ENCODE peak calls at places on chromosomes 1 and 21, in seven cellular contexts. I is mesendoderm, W is H9, B is neuronal stem cell, T is mesenchymal stem cell, O is H1, D is trophoblast cell. N is an unnamed sample.

GRCh38 chr1:93596329-93597089 is 85.1 kb downstream of the BCAR3 start:
- DNase-seq in O (no peak), I (no peak), D (no peak), T (no peak), W (no peak), B (no peak), N (no peak)

GRCh38 chr1:188937965-188938551 is 1539.6 kb downstream of the BRINP3 start:
- DNase-seq in O (no peak), I (peak; percentile 13), W (no peak), T (peak; percentile 18), B (no peak), D (no peak), N (peak; percentile 38)

GRCh38 chr1:185491604-185492003 is 174.6 kb upstream of the IVNS1ABP start:
- DNase-seq in D (no peak), I (no peak), T (no peak), B (no peak), W (no peak), O (no peak), N (no peak)

GRCh38 chr1:27864264-27864895 is 8.0 kb upstream of the THEMIS2 start:
- DNase-seq in D (peak; percentile 26), T (peak; percentile 22), O (no peak), B (no peak), W (no peak), I (no peak), N (no peak)

GRCh38 chr1:94247146-94248094 is 10.0 kb upstream of the ARHGAP29 start:
- DNase-seq in T (peak; percentile 53), B (peak; percentile 82), O (no peak), D (peak; percentile 86), I (peak; percentile 90), W (peak; percentile 85), N (peak; percentile 36)

GRCh38 chr21:14046401-14046800 is 164.4 kb downstream of the LIPI start:
- DNase-seq in B (no peak), W (no peak), T (no peak), O (no peak), D (no peak), I (no peak), N (peak; percentile 17)

GRCh38 chr1:15728937-15729657 is 7.0 kb upstream of the SLC25A34 start:
- DNase-seq in B (no peak), I (no peak), O (no peak), T (no peak), W (no peak), D (no peak), N (no peak)

GRCh38 chr21:41613421-41613998 is 105.6 kb upstream of the TMPRSS2 start:
- DNase-seq in D (no peak), T (no peak), I (no peak), O (no peak), W (no peak), B (no peak), N (no peak)

GRCh38 chr1:167059045-167059728 is 31.0 kb downstream of the GPA33 start:
- DNase-seq in I (peak; percentile 88), W (peak; percentile 83), T (peak; percentile 72), B (peak; percentile 82), D (peak; percentile 86), O (peak; percentile 77), N (peak; percentile 45)

GRCh38 chr1:70892140-70892539 is 155.5 kb downstream of the PTGER3 start:
- DNase-seq in T (no peak), W (no peak), D (no peak), B (no peak), I (no peak), O (no peak), N (no peak)

GRCh38 chr1:218851601-218852000 is 322.1 kb upstream of the LYPLAL1 start:
- DNase-seq in W (no peak), B (no peak), D (no peak), T (no peak), O (no peak), I (no peak), N (peak; percentile 72)

GRCh38 chr1:21647431-21648373 is 21.5 kb downstream of the RAP1GAP start:
- DNase-seq in W (peak; percentile 93), D (peak; percentile 87), B (peak; percentile 80), O (peak; percentile 67), T (peak; percentile 64), I (peak; percentile 93), N (peak; percentile 59)

GRCh38 chr21:45388011-45388521 is 16.9 kb upstream of the COL18A1 start:
- DNase-seq in I (no peak), B (no peak), O (no peak), W (no peak), T (peak; percentile 32), D (no peak), N (no peak)
- H3K23ac ChIP-seq in I (no peak overlapping the region), B (peak overlapping the region; percentile 37), O (no peak overlapping the region), W (no peak overlapping the region), T (no peak overlapping the region), D (no peak overlapping the region), N (peak overlapping the region; percentile 38)

GRCh38 chr1:197252981-197253380 is 15.1 kb upstream of the CRB1 start:
- DNase-seq in I (peak; percentile 77), B (no peak), T (no peak), D (peak; percentile 69), O (no peak), W (no peak), N (no peak)
- H3K23ac ChIP-seq in I (no peak overlapping the region), B (no peak overlapping the region), T (no peak overlapping the region), D (no peak overlapping the region), O (no peak overlapping the region), W (no peak overlapping the region), N (no peak overlapping the region)

GRCh38 chr1:53123462-53124129 is 18.8 kb downstream of the SLC1A7 start:
- DNase-seq in I (no peak), T (no peak), W (no peak), O (no peak), D (peak; percentile 41), B (no peak), N (peak; percentile 66)
- H3K23ac ChIP-seq in I (no peak overlapping the region), T (no peak overlapping the region), W (no peak overlapping the region), O (no peak overlapping the region), D (no peak overlapping the region), B (no peak overlapping the region), N (peak overlapping the region; percentile 85)

GRCh38 chr1:178024504-178024903 is 54.6 kb upstream of the SEC16B start:
- DNase-seq in O (no peak), T (no peak), D (no peak), B (no peak), I (no peak), W (no peak), N (no peak)
- H3K23ac ChIP-seq in O (no peak overlapping the region), T (no peak overlapping the region), D (no peak overlapping the region), B (no peak overlapping the region), I (no peak overlapping the region), W (no peak overlapping the region), N (no peak overlapping the region)

GRCh38 chr1:89483757-89484077 is 40.9 kb upstream of the LRRC8B start:
- DNase-seq in W (no peak), I (no peak), B (no peak), T (no peak), D (no peak), O (no peak), N (no peak)

GRCh38 chr1:89484097-89485038 is 40.3 kb upstream of the LRRC8B start:
- DNase-seq in O (no peak), B (no peak), T (no peak), D (no peak), I (no peak), W (no peak), N (no peak)

GRCh38 chr1:89490389-89490788 is 34.2 kb upstream of the LRRC8B start:
- DNase-seq in T (no peak), I (no peak), D (no peak), O (no peak), W (no peak), B (no peak), N (no peak)

GRCh38 chr1:89487972-89488371 is 36.7 kb upstream of the LRRC8B start:
- DNase-seq in I (no peak), T (no peak), D (no peak), B (no peak), W (no peak), O (no peak), N (no peak)

GRCh38 chr1:89489037-89489729 is 35.4 kb upstream of the LRRC8B start:
- DNase-seq in B (no peak), T (peak; percentile 5), O (no peak), W (no peak), D (no peak), I (no peak), N (peak; percentile 2)
- H3K23ac ChIP-seq in B (no peak overlapping the region), T (no peak overlapping the region), O (no peak overlapping the region), W (no peak overlapping the region), D (no peak overlapping the region), I (no peak overlapping the region), N (no peak overlapping the region)

GRCh38 chr21:34204481-34205439 is 131.4 kb downstream of the MRPS6 start:
- DNase-seq in O (no peak), W (no peak), D (peak; percentile 51), T (no peak), B (no peak), I (no peak), N (no peak)

GRCh38 chr21:34202553-34203332 is 129.4 kb downstream of the MRPS6 start:
- DNase-seq in D (peak; percentile 59), O (no peak), W (peak; percentile 68), T (peak; percentile 76), B (peak; percentile 54), I (peak; percentile 92), N (no peak)

GRCh38 chr21:34204021-34204420 is 130.6 kb downstream of the MRPS6 start:
- DNase-seq in W (no peak), O (no peak), I (no peak), D (no peak), B (no peak), T (no peak), N (no peak)

GRCh38 chr21:34201441-34201838 is 128.1 kb downstream of the MRPS6 start:
- DNase-seq in D (no peak), I (no peak), B (no peak), W (no peak), O (no peak), T (no peak), N (no peak)

DNA sequence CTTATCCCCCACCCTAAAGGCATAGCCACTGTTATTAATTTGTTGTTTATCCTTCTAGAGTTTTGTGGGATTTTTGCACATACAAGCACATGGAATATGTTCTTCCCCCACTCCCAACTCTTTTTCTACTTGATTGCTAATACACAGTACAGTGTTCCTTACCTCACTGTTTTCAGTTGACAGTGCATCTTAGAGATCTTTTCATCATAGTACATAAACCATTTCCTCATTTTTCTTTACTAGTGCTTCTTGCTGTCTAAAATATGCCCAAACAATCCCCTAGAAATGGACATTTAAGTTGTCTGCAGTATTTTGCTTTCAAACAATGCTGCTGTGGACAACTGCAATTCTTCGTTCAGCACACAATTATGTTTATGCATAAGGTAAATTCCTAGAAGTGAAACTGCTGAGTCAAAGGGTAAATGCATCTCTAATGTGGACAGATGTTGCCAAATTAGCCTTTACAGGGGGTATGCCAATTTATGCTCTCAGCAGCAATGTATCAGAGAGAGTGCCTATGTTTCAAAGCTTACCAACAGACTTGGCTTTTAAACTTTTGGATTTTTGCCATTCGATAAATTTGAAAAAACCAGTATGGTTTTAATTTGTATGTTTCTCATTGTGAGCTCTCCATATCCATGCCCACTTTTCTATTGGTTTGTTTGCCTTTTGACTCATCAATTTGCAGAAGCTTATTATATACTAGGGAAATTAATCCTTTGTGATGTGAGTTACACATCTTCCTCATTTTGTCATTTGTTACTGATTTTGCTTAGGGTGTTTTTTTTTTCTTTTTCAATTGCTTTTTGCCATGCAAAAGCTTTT is 132.6 kb downstream of the MRPS6 start:
- DNase-seq in O (no peak), T (no peak), W (no peak), B (no peak), I (no peak), D (no peak), N (no peak)
- H3K23ac ChIP-seq in O (no peak overlapping the region), T (no peak overlapping the region), W (no peak overlapping the region), B (no peak overlapping the region), I (no peak overlapping the region), D (no peak overlapping the region), N (no peak overlapping the region)

GRCh38 chr1:29504709-29505410 is 268.5 kb downstream of the PTPRU start:
- DNase-seq in B (no peak), O (no peak), I (no peak), W (peak; percentile 8), D (no peak), T (no peak), N (no peak)
- H3K23ac ChIP-seq in B (no peak overlapping the region), O (no peak overlapping the region), I (no peak overlapping the region), W (no peak overlapping the region), D (no peak overlapping the region), T (no peak overlapping the region), N (no peak overlapping the region)

N was measured in IMR-90.